ENCODE peak calls at places on chromosome 11, in ten cellular contexts. W is thyroid gland; J is AG10803; F is cardiac muscle cell; T is AG04449; L is ovary; P is RWPE1; M is AG09309; V is CD8-positive, alpha-beta T cell; C is mammary epithelial cell. U is an unnamed sample.

GRCh38 chr11:94593030-94593429 is 25.9 kb downstream of the PIWIL4 start:
- DNase-seq in V (no peak), L (no peak), M (no peak), J (peak), W (no peak), F (peak), P (no peak), C (peak), T (no peak), U (peak)

GRCh38 chr11:82883853-82884252 is 16.4 kb downstream of the PRCP start:
- DNase-seq in T (no peak), L (no peak), J (no peak), V (no peak), P (no peak), W (no peak), C (no peak), M (no peak), F (peak), U (peak)

GRCh38 chr11:10350341-10350740 is 45.5 kb downstream of the ADM start:
- DNase-seq in M (no peak), J (peak), F (peak), V (no peak), L (no peak), T (no peak), P (peak), C (peak), W (no peak), U (no peak)

GRCh38 chr11:78256962-78257361 is 68.2 kb downstream of the USP35 start:
- DNase-seq in P (no peak), J (peak), F (peak), M (peak), C (no peak), L (peak), V (no peak), W (peak), T (peak), U (no peak)

GRCh38 chr11:70834277-70834940 is 418.0 kb downstream of the SHANK2 start:
- DNase-seq in T (no peak), V (no peak), W (no peak), M (no peak), J (no peak), P (no peak), L (no peak), F (no peak), C (no peak), U (peak)

GRCh38 chr11:11171854-11172253 is 181.2 kb downstream of the CSNK2A3 start:
- DNase-seq in L (no peak), J (no peak), C (no peak), M (no peak), P (no peak), W (no peak), V (peak), T (no peak), F (peak), U (no peak)

GRCh38 chr11:116686891-116687290 is 85.9 kb downstream of the BUD13 start:
- DNase-seq in L (no peak), W (no peak), C (no peak), M (no peak), V (no peak), J (no peak), F (no peak), T (no peak), P (no peak), U (no peak)

GRCh38 chr11:47440054-47440476 is 8.9 kb downstream of the RAPSN start:
- DNase-seq in F (no peak), C (no peak), W (no peak), J (no peak), P (no peak), M (no peak), L (no peak), V (no peak), T (no peak), U (no peak)

GRCh38 chr11:120958185-120958584 is 65.7 kb upstream of the TBCEL start:
- DNase-seq in T (no peak), W (no peak), J (no peak), V (no peak), F (no peak), C (no peak), P (no peak), M (no peak), L (no peak), U (no peak)

GRCh38 chr11:129230006-129230405 is 37.9 kb upstream of the ARHGAP32 start:
- DNase-seq in M (no peak), J (peak), F (peak), C (no peak), P (no peak), T (no peak), L (no peak), V (no peak), W (no peak), U (no peak)

GRCh38 chr11:61732705-61733104 is 19.7 kb upstream of the MYRF start:
- DNase-seq in V (no peak), P (peak), J (peak), L (no peak), C (peak), F (no peak), M (no peak), T (no peak), W (no peak), U (peak)

GRCh38 chr11:113184498-113184897 is 129.9 kb upstream of the TTC12 start:
- DNase-seq in V (no peak), F (peak), L (no peak), T (peak), P (peak), M (peak), W (no peak), C (peak), J (peak), U (peak)

GRCh38 chr11:91248199-91248807 is 976.3 kb upstream of the FAT3 start:
- DNase-seq in W (peak), P (peak), L (no peak), F (peak), C (peak), J (no peak), M (no peak), V (no peak), T (no peak), U (no peak)

GRCh38 chr11:105906517-105906916 is 115.5 kb downstream of the MSANTD4 start:
- DNase-seq in T (no peak), F (no peak), P (no peak), M (no peak), L (no peak), V (no peak), J (no peak), W (no peak), C (no peak), U (no peak)

GRCh38 chr11:46529086-46529905 is 64.5 kb downstream of the AMBRA1 start:
- DNase-seq in J (peak), T (no peak), M (no peak), L (peak), P (peak), C (peak), F (peak), V (peak), W (peak), U (peak)

GRCh38 chr11:1479006-1479677 is 7.4 kb downstream of the MOB2 start:
- DNase-seq in L (peak), W (peak), P (no peak), C (no peak), M (no peak), V (no peak), F (no peak), J (no peak), T (no peak), U (peak)

GRCh38 chr11:360326-361280 is 8.7 kb upstream of the B4GALNT4 start:
- DNase-seq in J (no peak), T (no peak), P (no peak), W (no peak), C (no peak), V (no peak), L (no peak), F (no peak), M (no peak), U (peak)

GRCh38 chr11:70501026-70501901 is 102.9 kb downstream of the CTTN start:
- DNase-seq in F (no peak), W (no peak), L (no peak), T (no peak), P (no peak), J (peak), V (no peak), M (no peak), C (no peak), U (peak)

GRCh38 chr11:117144477-117145392 is 648 bp downstream of the PAFAH1B2 start:
- DNase-seq in C (peak), L (peak), J (peak), M (no peak), F (peak), V (peak), W (peak), T (no peak), P (peak), U (peak)

GRCh38 chr11:47330002-47330911 is 22.2 kb downstream of the MYBPC3 start:
- DNase-seq in T (no peak), P (no peak), F (peak), C (no peak), J (no peak), M (no peak), W (no peak), V (no peak), L (no peak), U (peak)

GRCh38 chr11:84812351-84813083 is 814.6 kb downstream of the DLG2 start:
- DNase-seq in L (no peak), M (no peak), J (peak), F (no peak), C (no peak), W (no peak), T (no peak), P (no peak), V (no peak), U (no peak)

GRCh38 chr11:94776351-94777321 is 8.5 kb downstream of the AMOTL1 start:
- DNase-seq in L (no peak), J (peak), M (peak), V (no peak), F (peak), P (peak), T (no peak), C (peak), W (no peak), U (no peak)

GRCh38 chr11:98734686-98735085 is 286.1 kb upstream of the CNTN5 start:
- DNase-seq in C (no peak), M (no peak), J (no peak), F (no peak), L (no peak), P (no peak), V (no peak), T (no peak), W (no peak), U (no peak)

GRCh38 chr11:8325905-8326304 is 62.2 kb upstream of the LMO1 start:
- DNase-seq in F (no peak), C (no peak), V (no peak), W (no peak), P (no peak), J (no peak), M (no peak), L (no peak), T (no peak), U (peak)

GRCh38 chr11:114115406-114116054 is 56.0 kb downstream of the ZBTB16 start:
- DNase-seq in F (no peak), W (no peak), L (no peak), M (no peak), C (no peak), P (no peak), V (no peak), T (no peak), J (no peak), U (no peak)

GRCh38 chr11:3808846-3809623 is 675 bp downstream of the PGAP2 start:
- DNase-seq in P (peak), L (no peak), C (peak), T (no peak), W (peak), F (peak), J (peak), M (no peak), V (peak), U (peak)

GRCh38 chr11:117143390-117143789 is 697 bp upstream of the PAFAH1B2 start:
- DNase-seq in M (no peak), W (peak), T (no peak), P (peak), V (no peak), C (peak), J (peak), F (peak), L (peak), U (no peak)

GRCh38 chr11:64084962-64085710 is 49.4 kb downstream of the FLRT1 start:
- DNase-seq in F (no peak), C (no peak), M (no peak), J (no peak), T (no peak), L (no peak), W (no peak), P (no peak), V (no peak), U (no peak)

GRCh38 chr11:67211656-67212436 is 54.4 kb upstream of the GRK2 start:
- DNase-seq in F (no peak), M (no peak), W (no peak), P (no peak), T (no peak), J (no peak), L (no peak), C (no peak), V (no peak), U (no peak)

GRCh38 chr11:74846770-74847169 is 98.1 kb downstream of the RNF169 start:
- DNase-seq in L (no peak), F (no peak), V (no peak), J (no peak), M (no peak), W (no peak), C (no peak), T (no peak), P (peak), U (no peak)
- TF ChIP-seq CTCF in L (no peak), F (peak), V (no peak), J (no peak), M (peak), W (no peak), C (no peak), T (no peak), P (no peak), U (peak)

GRCh38 chr11:75352417-75353206 is 1.2 kb upstream of the ARRB1 start:
- DNase-seq in F (no peak), V (peak), M (no peak), W (peak), J (no peak), T (no peak), C (no peak), L (no peak), P (no peak), U (peak)

GRCh38 chr11:75351541-75352416 is at the start of gene ARRB1:
- DNase-seq in F (peak), T (no peak), L (peak), W (peak), P (peak), V (peak), M (no peak), C (no peak), J (peak), U (peak)

GRCh38 chr11:75349540-75350116 is 1.8 kb downstream of the ARRB1 start:
- DNase-seq in W (no peak), C (no peak), F (no peak), J (no peak), T (no peak), L (peak), M (no peak), P (no peak), V (no peak), U (no peak)

GRCh38 chr11:75350122-75350742 is 1.2 kb downstream of the ARRB1 start:
- DNase-seq in V (no peak), W (no peak), M (no peak), L (no peak), F (no peak), C (no peak), P (no peak), T (no peak), J (no peak), U (no peak)

GRCh38 chr11:75350743-75351540 is 519 bp downstream of the ARRB1 start:
- DNase-seq in M (no peak), F (peak), P (no peak), C (no peak), L (peak), J (peak), T (no peak), V (no peak), W (peak), U (peak)
- TF ChIP-seq CTCF in M (no peak), F (peak), P (no peak), C (no peak), L (no peak), J (no peak), T (no peak), V (peak), W (no peak), U (no peak)

GRCh38 chr11:74701351-74701750 is 29.9 kb downstream of the CHRDL2 start:
- DNase-seq in L (no peak), P (no peak), V (no peak), J (no peak), F (no peak), C (no peak), W (no peak), M (no peak), T (no peak), U (no peak)
- TF ChIP-seq CTCF in L (no peak), P (no peak), V (no peak), J (peak), F (peak), C (no peak), W (no peak), M (no peak), T (peak), U (no peak)

GRCh38 chr11:118436639-118437045 is 350 bp downstream of the KMT2A start:
- DNase-seq in J (no peak), C (no peak), W (peak), P (peak), V (peak), F (peak), L (no peak), T (no peak), M (no peak), U (no peak)
- TF ChIP-seq CTCF in J (no peak), C (no peak), W (no peak), P (no peak), V (no peak), F (no peak), L (no peak), T (no peak), M (no peak), U (no peak)

GRCh38 chr11:72740060-72740424 is 12.2 kb downstream of the ARAP1 start:
- DNase-seq in V (no peak), C (no peak), W (no peak), F (no peak), M (no peak), T (no peak), P (no peak), L (no peak), J (no peak), U (peak)
- TF ChIP-seq CTCF in V (no peak), C (no peak), W (no peak), F (no peak), M (no peak), T (no peak), P (no peak), L (no peak), J (no peak), U (no peak)

U was measured in osteoblast.